ENCODE peak calls at places on chromosomes 7 and 10, in seven cellular contexts. X is uterus; Z is transverse colon; Q is psoas muscle; T is mesenchymal stem cell; F is CD8-positive, alpha-beta T cell; M is K562. D is an unnamed sample.

GRCh38 chr7:30513762-30514161 is 9.1 kb upstream of the GGCT start:
- DNase-seq in Z (no peak), Q (no peak), X (no peak), T (no peak), M (no peak), F (no peak), D (no peak)

GRCh38 chr7:123500878-123501489 is 33.4 kb downstream of the IQUB start:
- DNase-seq in Z (no peak), X (no peak), M (peak; percentile 40), Q (no peak), F (no peak), T (no peak), D (no peak)

GRCh38 chr10:1920127-1920526 is 182.8 kb upstream of the ADARB2 start:
- DNase-seq in Z (no peak), Q (no peak), F (no peak), X (no peak), M (no peak), T (no peak), D (no peak)

GRCh38 chr7:130942211-130942964 is 208.4 kb upstream of the KLF14 start:
- DNase-seq in M (peak; percentile 58), F (no peak), Q (peak; percentile 84), X (peak; percentile 61), T (peak; percentile 77), Z (peak; percentile 69), D (no peak)

GRCh38 chr7:131642429-131642828 is 86.0 kb upstream of the PODXL start:
- DNase-seq in Z (no peak), M (no peak), Q (no peak), T (no peak), F (no peak), X (no peak), D (no peak)

GRCh38 chr10:95201736-95202135 is 7.7 kb downstream of the ACSM6 start:
- DNase-seq in T (peak; percentile 16), Q (no peak), Z (no peak), M (no peak), X (no peak), F (no peak), D (no peak)

GRCh38 chr10:97149065-97149680 is 36.6 kb downstream of the SLIT1 start:
- DNase-seq in X (no peak), Z (no peak), T (no peak), M (no peak), Q (no peak), F (no peak), D (no peak)

GRCh38 chr10:18659784-18660561 is 742 bp downstream of the ARL5B start:
- DNase-seq in X (no peak), Z (peak; percentile 76), Q (no peak), F (no peak), M (peak; percentile 17), T (peak; percentile 57), D (no peak)

GRCh38 chr10:130364631-130365030 is 228.4 kb downstream of the GLRX3 start:
- DNase-seq in X (no peak), Q (no peak), T (no peak), M (no peak), Z (no peak), F (no peak), D (no peak)

GRCh38 chr10:17062493-17063487 is 66.8 kb downstream of the CUBN start:
- DNase-seq in X (peak; percentile 43), Q (peak; percentile 69), F (no peak), T (peak; percentile 95), M (no peak), Z (no peak), D (no peak)

GRCh38 chr7:139855498-139856270 is 26.6 kb downstream of the TBXAS1 start:
- DNase-seq in Q (no peak), Z (peak; percentile 36), F (no peak), T (no peak), M (peak; percentile 36), X (no peak), D (peak; percentile 11)

GRCh38 chr7:73828107-73828803 is 2.5 kb upstream of the CLDN4 start:
- DNase-seq in M (peak; percentile 77), X (no peak), F (no peak), Z (peak; percentile 86), Q (no peak), T (peak; percentile 73), D (no peak)

GRCh38 chr7:154289119-154289518 is 236.9 kb downstream of the DPP6 start:
- DNase-seq in T (no peak), Z (no peak), Q (no peak), F (no peak), X (no peak), M (no peak), D (no peak)

DNA sequence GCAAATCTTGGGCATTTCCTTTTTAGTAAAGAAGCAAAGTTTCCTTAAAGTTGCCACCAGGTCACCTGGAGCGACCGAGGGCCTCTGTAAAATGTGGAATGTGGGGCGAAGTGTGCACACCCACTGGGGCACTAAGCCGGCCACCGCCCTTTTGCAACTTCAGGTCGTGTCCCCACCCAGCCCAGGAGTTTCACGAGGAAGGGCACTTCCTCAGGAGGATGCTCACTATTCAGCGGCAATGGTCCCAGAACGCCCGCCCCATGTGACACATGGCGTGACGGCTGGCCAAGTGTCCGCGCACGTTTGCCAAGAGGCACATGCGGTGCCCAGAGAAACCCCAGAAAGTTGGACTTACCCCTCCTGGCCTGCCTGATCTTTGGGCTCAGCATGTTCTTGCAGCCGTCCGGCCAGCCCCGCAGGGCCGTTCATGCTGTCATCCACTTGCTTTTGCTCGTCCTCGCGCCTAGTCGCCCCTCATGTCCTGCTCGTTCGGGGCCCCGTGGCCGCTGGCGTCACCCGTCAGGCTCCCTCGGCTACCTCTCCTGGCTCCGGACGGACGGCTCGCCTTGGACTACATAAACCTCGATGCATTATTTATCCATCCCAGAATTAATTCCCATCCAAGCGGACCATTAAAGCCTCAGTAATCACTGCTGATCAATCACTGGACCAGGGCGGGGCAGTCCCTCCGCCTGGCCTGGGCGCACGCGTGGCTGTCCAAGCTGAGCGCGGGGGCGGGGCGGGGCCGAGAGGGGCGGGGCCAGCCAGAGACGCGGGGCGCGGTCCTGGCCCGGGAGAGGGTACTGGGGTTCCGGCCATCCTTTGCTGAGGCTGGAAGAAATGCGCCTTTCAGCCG is at the start of gene ARHGAP22:
- DNase-seq in X (peak; percentile 47), M (peak; percentile 91), T (peak; percentile 59), Q (peak; percentile 76), F (no peak), Z (peak; percentile 29), D (no peak)
- H3K4me3 ChIP-seq in X (peak within 1 kb of the TSS; percentile 40), M (no peak within 1 kb of the TSS), T (peak within 1 kb of the TSS; percentile 63), Q (peak within 1 kb of the TSS; percentile 56), F (no peak within 1 kb of the TSS), Z (peak within 1 kb of the TSS; percentile 47), D (no peak within 1 kb of the TSS)

DNA sequence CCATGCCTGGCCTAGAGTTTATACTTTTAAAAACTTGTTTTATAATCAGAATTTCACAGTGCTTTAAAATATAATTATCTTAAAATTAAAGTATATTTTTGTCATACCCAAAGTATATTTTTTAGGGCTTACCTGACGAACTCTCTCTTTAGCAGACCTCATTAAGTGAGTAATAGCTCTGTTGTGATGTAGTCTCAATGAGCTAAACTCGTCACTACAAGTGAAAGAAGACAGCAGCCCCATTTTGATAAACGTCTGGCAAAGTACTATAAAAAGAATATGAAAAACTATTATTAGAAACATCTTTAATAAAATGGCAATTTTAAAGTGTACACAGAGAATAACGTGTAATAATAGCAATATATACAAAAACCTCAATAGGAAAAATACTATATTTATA is 18.6 kb downstream of the ANKRD61 start:
- DNase-seq in Q (no peak), F (no peak), Z (no peak), X (no peak), M (no peak), T (no peak), D (no peak)
- H3K27ac ChIP-seq in Q (no peak overlapping the region), F (no peak overlapping the region), Z (no peak overlapping the region), X (no peak overlapping the region), M (no peak overlapping the region), T (no peak overlapping the region), D (no peak overlapping the region)

GRCh38 chr10:60794953-60795352 is 16.7 kb downstream of the CDK1 start:
- DNase-seq in Q (no peak), M (no peak), Z (no peak), X (no peak), T (no peak), F (no peak), D (no peak)
- H3K36me3 ChIP-seq in Q (no peaks in the 10 kb centered on the region), M (peaks cover 74% of the 10 kb centered on the region), Z (no peaks in the 10 kb centered on the region), X (no peaks in the 10 kb centered on the region), T (no peaks in the 10 kb centered on the region), F (no peaks in the 10 kb centered on the region), D (no peaks in the 10 kb centered on the region)

DNA sequence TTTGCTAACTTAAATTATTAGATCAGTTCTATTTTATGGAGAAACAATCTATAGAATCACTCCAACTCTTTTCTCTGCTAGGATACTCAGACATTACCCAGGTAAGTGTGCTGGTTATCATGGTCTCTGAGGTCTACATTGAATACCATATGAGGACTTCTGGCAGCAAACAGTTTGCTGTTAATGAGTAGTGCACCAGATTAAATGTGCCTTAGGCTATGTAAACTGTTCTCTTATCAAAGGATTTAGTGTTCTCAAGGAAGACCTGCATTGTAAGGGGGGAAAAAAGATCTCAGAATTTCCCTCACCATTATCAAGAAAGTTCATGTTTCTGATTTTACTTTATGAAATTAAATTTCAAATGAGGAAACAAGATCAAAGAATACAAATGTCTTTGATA is 107.5 kb downstream of the ITGB8 start:
- DNase-seq in F (no peak), M (no peak), Q (no peak), X (no peak), Z (no peak), T (no peak), D (no peak)
- H3K4me3 ChIP-seq in F (no peak overlapping the region), M (no peak overlapping the region), Q (no peak overlapping the region), X (no peak overlapping the region), Z (no peak overlapping the region), T (no peak overlapping the region), D (no peak overlapping the region)

GRCh38 chr7:2897023-2897422 is 52.9 kb upstream of the GNA12 start:
- DNase-seq in F (no peak), T (no peak), M (no peak), X (no peak), Z (no peak), Q (no peak), D (no peak)

GRCh38 chr7:2893411-2893861 is 49.3 kb upstream of the GNA12 start:
- DNase-seq in T (no peak), F (no peak), Z (no peak), M (no peak), Q (no peak), X (no peak), D (no peak)

GRCh38 chr7:2892571-2892970 is 48.5 kb upstream of the GNA12 start:
- DNase-seq in Z (no peak), Q (no peak), X (no peak), M (no peak), F (no peak), T (no peak), D (no peak)

GRCh38 chr7:2894118-2894940 is 50.2 kb upstream of the GNA12 start:
- DNase-seq in F (peak; percentile 50), Z (peak; percentile 55), T (no peak), Q (no peak), X (no peak), M (no peak), D (peak; percentile 33)

DNA sequence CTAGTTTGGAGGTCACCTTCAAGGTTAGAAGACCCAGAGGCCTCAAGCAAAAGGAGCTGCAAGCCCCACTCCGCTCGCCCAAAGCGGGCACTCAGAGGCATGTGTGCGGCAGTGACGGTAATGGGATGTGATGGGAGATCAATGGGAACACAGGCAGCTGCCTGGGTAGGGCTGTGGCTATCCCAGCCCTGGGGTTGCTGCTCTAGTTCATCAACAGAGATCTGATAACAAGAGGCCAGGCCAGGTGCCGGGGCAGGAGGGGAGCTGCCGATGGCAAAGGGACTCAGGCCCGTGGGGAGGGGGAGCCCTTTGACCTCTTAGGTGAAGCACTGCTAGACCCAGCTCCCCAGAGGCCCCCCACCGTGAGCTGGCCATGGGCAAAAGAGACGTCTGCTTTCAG is 52.0 kb upstream of the GNA12 start:
- DNase-seq in X (no peak), Z (no peak), Q (no peak), M (no peak), F (no peak), T (no peak), D (no peak)
- H3K27ac ChIP-seq in X (no peak overlapping the region), Z (no peak overlapping the region), Q (no peak overlapping the region), M (no peak overlapping the region), F (no peak overlapping the region), T (no peak overlapping the region), D (no peak overlapping the region)

D was measured in CD4-positive, alpha-beta memory T cell.